ENCODE peak calls at places on chromosome 13, in nine cellular contexts. One of them, this sample, is unnamed.

GRCh38 chr13:21675095-21676007 is 4.5 kb downstream of the FGF9 start:
- DNase-seq in epithelial cell of proximal tubule: no peak
- DNase-seq in upper lobe of right lung: peak
- DNase-seq in kidney: peak
- DNase-seq in WTC11: peak
- DNase-seq in BE2C: no peak
- DNase-seq in fibroblast of villous mesenchyme: no peak
- DNase-seq in cardiac fibroblast: no peak
- DNase-seq in GM06990: no peak
- DNase-seq in this sample: peak

GRCh38 chr13:28000567-28000966 is 12.1 kb upstream of the URAD start:
- DNase-seq in BE2C: no peak
- DNase-seq in fibroblast of villous mesenchyme: no peak
- DNase-seq in kidney: no peak
- DNase-seq in WTC11: no peak
- DNase-seq in cardiac fibroblast: no peak
- DNase-seq in GM06990: no peak
- DNase-seq in upper lobe of right lung: peak
- DNase-seq in epithelial cell of proximal tubule: no peak
- DNase-seq in this sample: no peak

GRCh38 chr13:113927661-113928581 is 46.0 kb downstream of the C13orf46 start:
- DNase-seq in upper lobe of right lung: peak
- DNase-seq in epithelial cell of proximal tubule: no peak
- DNase-seq in GM06990: no peak
- DNase-seq in kidney: peak
- DNase-seq in cardiac fibroblast: peak
- DNase-seq in WTC11: peak
- DNase-seq in fibroblast of villous mesenchyme: peak
- DNase-seq in BE2C: no peak
- DNase-seq in this sample: no peak

GRCh38 chr13:48210178-48210577 is 22.8 kb upstream of the ITM2B start:
- DNase-seq in kidney: no peak
- DNase-seq in fibroblast of villous mesenchyme: peak
- DNase-seq in WTC11: no peak
- DNase-seq in cardiac fibroblast: peak
- DNase-seq in epithelial cell of proximal tubule: peak
- DNase-seq in GM06990: peak
- DNase-seq in BE2C: no peak
- DNase-seq in upper lobe of right lung: no peak
- DNase-seq in this sample: no peak

GRCh38 chr13:44012910-44013309 is 133.2 kb downstream of the LACC1 start:
- DNase-seq in cardiac fibroblast: no peak
- DNase-seq in BE2C: no peak
- DNase-seq in epithelial cell of proximal tubule: peak
- DNase-seq in kidney: no peak
- DNase-seq in fibroblast of villous mesenchyme: no peak
- DNase-seq in WTC11: no peak
- DNase-seq in upper lobe of right lung: no peak
- DNase-seq in GM06990: no peak
- DNase-seq in this sample: no peak

GRCh38 chr13:31011193-31011860 is 78.9 kb downstream of the TEX26 start:
- DNase-seq in cardiac fibroblast: no peak
- DNase-seq in epithelial cell of proximal tubule: no peak
- DNase-seq in GM06990: no peak
- DNase-seq in BE2C: no peak
- DNase-seq in fibroblast of villous mesenchyme: no peak
- DNase-seq in upper lobe of right lung: no peak
- DNase-seq in WTC11: no peak
- DNase-seq in kidney: no peak
- DNase-seq in this sample: no peak

GRCh38 chr13:82933986-82934385 is 948.3 kb downstream of the SLITRK1 start:
- DNase-seq in WTC11: no peak
- DNase-seq in GM06990: no peak
- DNase-seq in fibroblast of villous mesenchyme: no peak
- DNase-seq in BE2C: no peak
- DNase-seq in cardiac fibroblast: no peak
- DNase-seq in upper lobe of right lung: no peak
- DNase-seq in epithelial cell of proximal tubule: no peak
- DNase-seq in kidney: no peak
- DNase-seq in this sample: no peak

GRCh38 chr13:35723061-35723461 is 246.6 kb upstream of the MAB21L1 start:
- DNase-seq in WTC11: no peak
- DNase-seq in BE2C: no peak
- DNase-seq in fibroblast of villous mesenchyme: peak
- DNase-seq in kidney: no peak
- DNase-seq in epithelial cell of proximal tubule: no peak
- DNase-seq in GM06990: no peak
- DNase-seq in cardiac fibroblast: peak
- DNase-seq in upper lobe of right lung: no peak
- DNase-seq in this sample: no peak

GRCh38 chr13:75485286-75486062 is 3.5 kb upstream of the TBC1D4 start:
- DNase-seq in WTC11: no peak
- DNase-seq in upper lobe of right lung: no peak
- DNase-seq in fibroblast of villous mesenchyme: no peak
- DNase-seq in epithelial cell of proximal tubule: no peak
- DNase-seq in kidney: no peak
- DNase-seq in cardiac fibroblast: peak
- DNase-seq in BE2C: no peak
- DNase-seq in GM06990: no peak
- DNase-seq in this sample: no peak

GRCh38 chr13:72166102-72166660 is 299.2 kb upstream of the DACH1 start:
- DNase-seq in WTC11: no peak
- DNase-seq in GM06990: no peak
- DNase-seq in upper lobe of right lung: no peak
- DNase-seq in BE2C: no peak
- DNase-seq in kidney: no peak
- DNase-seq in cardiac fibroblast: peak
- DNase-seq in fibroblast of villous mesenchyme: peak
- DNase-seq in epithelial cell of proximal tubule: no peak
- DNase-seq in this sample: no peak

GRCh38 chr13:43785166-43785680 is 1.5 kb downstream of the ENOX1 start:
- DNase-seq in cardiac fibroblast: no peak
- DNase-seq in GM06990: no peak
- DNase-seq in epithelial cell of proximal tubule: no peak
- DNase-seq in fibroblast of villous mesenchyme: no peak
- DNase-seq in WTC11: no peak
- DNase-seq in upper lobe of right lung: no peak
- DNase-seq in BE2C: no peak
- DNase-seq in kidney: no peak
- DNase-seq in this sample: no peak

GRCh38 chr13:43397110-43397509 is 373.7 kb downstream of the DNAJC15 start:
- DNase-seq in GM06990: no peak
- DNase-seq in upper lobe of right lung: no peak
- DNase-seq in kidney: no peak
- DNase-seq in WTC11: no peak
- DNase-seq in cardiac fibroblast: peak
- DNase-seq in epithelial cell of proximal tubule: no peak
- DNase-seq in fibroblast of villous mesenchyme: no peak
- DNase-seq in BE2C: no peak
- DNase-seq in this sample: no peak

GRCh38 chr13:74226791-74227475 is 92.7 kb upstream of the KLF12 start:
- DNase-seq in fibroblast of villous mesenchyme: peak
- DNase-seq in WTC11: no peak
- DNase-seq in BE2C: no peak
- DNase-seq in epithelial cell of proximal tubule: no peak
- DNase-seq in kidney: no peak
- DNase-seq in GM06990: no peak
- DNase-seq in upper lobe of right lung: no peak
- DNase-seq in cardiac fibroblast: peak
- DNase-seq in this sample: no peak

GRCh38 chr13:31045621-31046081 is 113.2 kb downstream of the TEX26 start:
- DNase-seq in BE2C: no peak
- DNase-seq in WTC11: no peak
- DNase-seq in epithelial cell of proximal tubule: peak
- DNase-seq in fibroblast of villous mesenchyme: peak
- DNase-seq in kidney: peak
- DNase-seq in GM06990: no peak
- DNase-seq in upper lobe of right lung: peak
- DNase-seq in cardiac fibroblast: peak
- DNase-seq in this sample: peak

GRCh38 chr13:113777311-113778260 is 18.6 kb downstream of the TMEM255B start:
- DNase-seq in WTC11: peak
- DNase-seq in kidney: no peak
- DNase-seq in GM06990: no peak
- DNase-seq in fibroblast of villous mesenchyme: peak
- DNase-seq in BE2C: no peak
- DNase-seq in cardiac fibroblast: no peak
- DNase-seq in upper lobe of right lung: peak
- DNase-seq in epithelial cell of proximal tubule: no peak
- DNase-seq in this sample: no peak

GRCh38 chr13:87671824-87672603 is 843 bp downstream of the SLITRK5 start:
- DNase-seq in kidney: peak
- DNase-seq in fibroblast of villous mesenchyme: no peak
- DNase-seq in GM06990: no peak
- DNase-seq in WTC11: peak
- DNase-seq in BE2C: peak
- DNase-seq in upper lobe of right lung: peak
- DNase-seq in cardiac fibroblast: no peak
- DNase-seq in epithelial cell of proximal tubule: no peak
- DNase-seq in this sample: no peak

GRCh38 chr13:87669379-87669978 is 1.7 kb upstream of the SLITRK5 start:
- DNase-seq in WTC11: no peak
- DNase-seq in cardiac fibroblast: peak
- DNase-seq in fibroblast of villous mesenchyme: peak
- DNase-seq in epithelial cell of proximal tubule: no peak
- DNase-seq in kidney: no peak
- DNase-seq in GM06990: no peak
- DNase-seq in upper lobe of right lung: no peak
- DNase-seq in BE2C: peak
- DNase-seq in this sample: peak

GRCh38 chr13:87667686-87668085 is 3.5 kb upstream of the SLITRK5 start:
- DNase-seq in cardiac fibroblast: no peak
- DNase-seq in BE2C: no peak
- DNase-seq in GM06990: no peak
- DNase-seq in kidney: no peak
- DNase-seq in fibroblast of villous mesenchyme: no peak
- DNase-seq in upper lobe of right lung: no peak
- DNase-seq in WTC11: no peak
- DNase-seq in epithelial cell of proximal tubule: no peak
- DNase-seq in this sample: no peak

GRCh38 chr13:87674143-87674772 is 3.1 kb downstream of the SLITRK5 start:
- DNase-seq in BE2C: no peak
- DNase-seq in GM06990: no peak
- DNase-seq in fibroblast of villous mesenchyme: no peak
- DNase-seq in cardiac fibroblast: no peak
- DNase-seq in epithelial cell of proximal tubule: no peak
- DNase-seq in kidney: peak
- DNase-seq in WTC11: no peak
- DNase-seq in upper lobe of right lung: no peak
- DNase-seq in this sample: no peak

GRCh38 chr13:87671031-87671823 is at the start of gene SLITRK5:
- DNase-seq in epithelial cell of proximal tubule: peak
- DNase-seq in BE2C: peak
- DNase-seq in kidney: peak
- DNase-seq in WTC11: peak
- DNase-seq in upper lobe of right lung: peak
- DNase-seq in fibroblast of villous mesenchyme: peak
- DNase-seq in GM06990: peak
- DNase-seq in cardiac fibroblast: peak
- DNase-seq in this sample: peak
- TF ChIP-seq CTCF in epithelial cell of proximal tubule: peak
- TF ChIP-seq CTCF in BE2C: peak
- TF ChIP-seq CTCF in kidney: peak
- TF ChIP-seq CTCF in WTC11: peak
- TF ChIP-seq CTCF in upper lobe of right lung: peak
- TF ChIP-seq CTCF in fibroblast of villous mesenchyme: peak
- TF ChIP-seq CTCF in GM06990: peak
- TF ChIP-seq CTCF in cardiac fibroblast: peak
- TF ChIP-seq CTCF in this sample: peak

GRCh38 chr13:24741791-24742190 is 22.2 kb upstream of the RNF17 start:
- DNase-seq in fibroblast of villous mesenchyme: no peak
- DNase-seq in cardiac fibroblast: no peak
- DNase-seq in upper lobe of right lung: no peak
- DNase-seq in BE2C: no peak
- DNase-seq in WTC11: no peak
- DNase-seq in kidney: no peak
- DNase-seq in epithelial cell of proximal tubule: no peak
- DNase-seq in GM06990: no peak
- DNase-seq in this sample: no peak
- TF ChIP-seq CTCF in fibroblast of villous mesenchyme: no peak
- TF ChIP-seq CTCF in cardiac fibroblast: no peak
- TF ChIP-seq CTCF in upper lobe of right lung: no peak
- TF ChIP-seq CTCF in BE2C: no peak
- TF ChIP-seq CTCF in WTC11: no peak
- TF ChIP-seq CTCF in kidney: no peak
- TF ChIP-seq CTCF in epithelial cell of proximal tubule: no peak
- TF ChIP-seq CTCF in GM06990: no peak
- TF ChIP-seq CTCF in this sample: no peak

GRCh38 chr13:96018135-96018534 is 35.1 kb downstream of the UGGT2 start:
- DNase-seq in BE2C: no peak
- DNase-seq in kidney: no peak
- DNase-seq in upper lobe of right lung: no peak
- DNase-seq in cardiac fibroblast: no peak
- DNase-seq in fibroblast of villous mesenchyme: no peak
- DNase-seq in epithelial cell of proximal tubule: no peak
- DNase-seq in WTC11: no peak
- DNase-seq in GM06990: no peak
- DNase-seq in this sample: no peak

GRCh38 chr13:96020941-96021340 is 32.3 kb downstream of the UGGT2 start:
- DNase-seq in cardiac fibroblast: no peak
- DNase-seq in upper lobe of right lung: no peak
- DNase-seq in fibroblast of villous mesenchyme: no peak
- DNase-seq in kidney: no peak
- DNase-seq in WTC11: no peak
- DNase-seq in BE2C: no peak
- DNase-seq in GM06990: no peak
- DNase-seq in epithelial cell of proximal tubule: no peak
- DNase-seq in this sample: no peak

GRCh38 chr13:96025283-96025682 is 27.9 kb downstream of the UGGT2 start:
- DNase-seq in GM06990: no peak
- DNase-seq in upper lobe of right lung: no peak
- DNase-seq in epithelial cell of proximal tubule: no peak
- DNase-seq in WTC11: no peak
- DNase-seq in fibroblast of villous mesenchyme: no peak
- DNase-seq in BE2C: no peak
- DNase-seq in cardiac fibroblast: peak
- DNase-seq in kidney: no peak
- DNase-seq in this sample: no peak

DNA sequence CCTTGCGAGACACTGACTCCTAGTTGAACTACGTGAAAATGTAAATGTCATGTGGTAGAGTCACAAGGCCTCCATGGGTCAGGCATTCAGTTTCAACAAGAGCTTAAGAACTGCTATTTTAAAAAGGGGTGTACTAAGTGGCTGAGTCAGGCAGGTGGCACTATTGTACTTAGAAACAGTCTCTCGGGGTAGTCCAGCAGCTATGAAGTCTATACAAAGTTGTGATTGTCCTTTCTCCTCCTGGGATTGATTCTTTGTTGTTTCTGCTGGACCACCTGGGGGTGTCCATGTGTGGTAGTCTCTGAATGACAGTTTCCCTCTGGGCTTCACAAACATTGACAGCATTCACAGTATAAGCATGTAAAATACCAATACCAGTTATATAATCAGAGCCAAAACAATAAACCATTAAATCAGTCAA is 33.0 kb downstream of the UGGT2 start:
- DNase-seq in upper lobe of right lung: no peak
- DNase-seq in GM06990: no peak
- DNase-seq in fibroblast of villous mesenchyme: peak
- DNase-seq in epithelial cell of proximal tubule: peak
- DNase-seq in cardiac fibroblast: peak
- DNase-seq in kidney: no peak
- DNase-seq in BE2C: peak
- DNase-seq in WTC11: no peak
- DNase-seq in this sample: peak
- TF ChIP-seq CTCF in upper lobe of right lung: peak
- TF ChIP-seq CTCF in GM06990: peak
- TF ChIP-seq CTCF in fibroblast of villous mesenchyme: peak
- TF ChIP-seq CTCF in epithelial cell of proximal tubule: peak
- TF ChIP-seq CTCF in cardiac fibroblast: peak
- TF ChIP-seq CTCF in kidney: peak
- TF ChIP-seq CTCF in BE2C: peak
- TF ChIP-seq CTCF in WTC11: peak
- TF ChIP-seq CTCF in this sample: peak

GRCh38 chr13:112688560-112689497 is 1.0 kb upstream of the ATP11A start:
- DNase-seq in fibroblast of villous mesenchyme: peak
- DNase-seq in cardiac fibroblast: peak
- DNase-seq in GM06990: no peak
- DNase-seq in kidney: peak
- DNase-seq in epithelial cell of proximal tubule: no peak
- DNase-seq in upper lobe of right lung: peak
- DNase-seq in WTC11: peak
- DNase-seq in BE2C: no peak
- DNase-seq in this sample: peak
- TF ChIP-seq CTCF in fibroblast of villous mesenchyme: no peak
- TF ChIP-seq CTCF in cardiac fibroblast: no peak
- TF ChIP-seq CTCF in GM06990: no peak
- TF ChIP-seq CTCF in kidney: no peak
- TF ChIP-seq CTCF in epithelial cell of proximal tubule: no peak
- TF ChIP-seq CTCF in upper lobe of right lung: no peak
- TF ChIP-seq CTCF in WTC11: no peak
- TF ChIP-seq CTCF in BE2C: no peak
- TF ChIP-seq CTCF in this sample: no peak

This sample was measured in activated CD8-positive, alpha-beta T cell treated with anti-CD3 and anti-CD28 coated beads for 36 hours.